ENCODE peak calls at places on chromosome 12, in four cellular contexts. E is PC-9, C is Karpas-422, F is heart left ventricle. A is an unnamed sample. For H3K4me1, the result is how much of the 10 kb centered on the place peaks cover.

GRCh38 chr12:113149361-113150150 is at the start of gene CFAP73:
- DNase-seq in E (peak), C (no peak), F (peak), A (no peak)

GRCh38 chr12:132559652-132560420 is 50.5 kb downstream of the LRCOL1 start:
- DNase-seq in E (peak), C (no peak), F (no peak), A (no peak)

GRCh38 chr12:70971395-70971794 is 50.9 kb upstream of the PTPRR start:
- DNase-seq in E (no peak), C (no peak), F (no peak), A (no peak)

GRCh38 chr12:125225641-125226040 is 160.4 kb downstream of the AACS start:
- DNase-seq in E (no peak), C (no peak), F (no peak), A (no peak)

GRCh38 chr12:109488051-109488665 is 10.7 kb downstream of the UBE3B start:
- DNase-seq in E (no peak), C (no peak), F (no peak), A (no peak)

GRCh38 chr12:24045816-24046257 is 96.4 kb upstream of the SOX5 start:
- DNase-seq in E (no peak), C (no peak), F (no peak), A (no peak)

GRCh38 chr12:9647825-9648700 is 21.4 kb upstream of the CLEC2D start:
- DNase-seq in E (peak), C (peak), F (peak), A (peak)

GRCh38 chr12:79634957-79635471 is 55.8 kb downstream of the PAWR start:
- DNase-seq in E (no peak), C (no peak), F (no peak), A (no peak)

GRCh38 chr12:114636723-114637480 is 47.1 kb downstream of the TBX3 start:
- DNase-seq in E (no peak), C (no peak), F (no peak), A (no peak)

GRCh38 chr12:126558810-126559209 is 1493.6 kb downstream of the AACS start:
- DNase-seq in E (no peak), C (no peak), F (no peak), A (no peak)

GRCh38 chr12:27824126-27824842 is 44.2 kb upstream of the MANSC4 start:
- DNase-seq in E (no peak), C (no peak), F (no peak), A (no peak)

GRCh38 chr12:10167588-10167987 is 4.3 kb downstream of the OLR1 start:
- DNase-seq in E (no peak), C (no peak), F (no peak), A (no peak)

GRCh38 chr12:21819236-21819635 is 44.7 kb upstream of the KCNJ8 start:
- DNase-seq in E (no peak), C (no peak), F (no peak), A (no peak)

GRCh38 chr12:100427078-100427477 is 46.6 kb upstream of the NR1H4 start:
- DNase-seq in E (no peak), C (no peak), F (no peak), A (no peak)

GRCh38 chr12:95967301-95967700 is 24.2 kb downstream of the AMDHD1 start:
- DNase-seq in E (no peak), C (no peak), F (no peak), A (no peak)
- H3K4me1 ChIP-seq in E (under half), C (under half), F (under half), A (under half)

GRCh38 chr12:580813-581212 is 82.4 kb downstream of the NINJ2 start:
- DNase-seq in E (no peak), C (no peak), F (no peak), A (no peak)
- H3K27ac ChIP-seq in E (no peak), C (no peak), F (peak), A (no peak)

GRCh38 chr12:67525500-67525884 is 123.1 kb upstream of the DYRK2 start:
- DNase-seq in E (no peak), C (no peak), F (no peak), A (no peak)
- H3K4me3 ChIP-seq in E (no peak), C (no peak), F (no peak), A (no peak)

DNA sequence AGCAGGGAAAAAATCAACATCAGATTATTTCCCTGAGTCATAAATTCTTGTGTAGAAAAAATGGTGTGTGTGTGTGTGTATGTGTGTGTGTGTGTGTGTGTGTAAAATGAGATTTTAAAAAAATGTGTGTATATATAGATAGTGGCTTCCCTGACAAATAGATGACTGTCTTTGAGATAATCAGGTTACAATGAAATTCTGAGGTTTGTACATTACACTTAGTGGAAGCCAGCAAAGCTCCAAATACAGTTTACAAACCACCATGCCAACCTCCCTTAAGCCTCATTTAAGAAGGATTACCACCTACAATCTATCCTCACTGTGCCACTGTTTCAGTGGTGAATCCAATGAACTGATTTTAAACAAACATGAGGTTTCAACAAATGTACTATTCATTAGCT is 93.8 kb downstream of the MED13L start:
- DNase-seq in E (no peak), C (no peak), F (no peak), A (no peak)
- H3K4me1 ChIP-seq in E (under half), C (under half), F (under half), A (under half)

A was measured in effector memory CD4-positive, alpha-beta T cell.